ENCODE peak calls at places on chromosomes 2 and 18, in nine cellular contexts. T is neural crest cell; H is left lung; V is activated CD8-positive, alpha-beta memory T cell treated with anti-CD3 and anti-CD28 coated beads for 48 hours; F is activated gamma-delta T cell treated with Interleukin-2 at 50 U/mL for 16 hours; U is stimulated activated CD8-positive, alpha-beta memory T cell treated with anti-CD3 and anti-CD28 coated beads, Interleukin-4, amount 100 ng/mL, for 4 hours; Z is NCI-H1417; G is cerebellar cortex; E is iPS-NIHi11. Q is an unnamed sample.

GRCh38 chr2:197191177-197191947 is 119.2 kb downstream of the ANKRD44 start:
- DNase-seq in V (no peak), H (no peak), T (no peak), E (peak), F (no peak), Z (peak), U (no peak), G (peak), Q (no peak)

GRCh38 chr2:189641565-189641964 is 19.7 kb upstream of the ASNSD1 start:
- DNase-seq in H (no peak), G (no peak), F (no peak), U (no peak), E (no peak), Z (no peak), V (no peak), T (no peak), Q (no peak)

GRCh38 chr2:167133614-167134013 is 245.3 kb downstream of the XIRP2 start:
- DNase-seq in H (no peak), U (no peak), E (no peak), G (no peak), Z (no peak), V (no peak), F (no peak), T (no peak), Q (no peak)

GRCh38 chr2:95158891-95159619 is 593 bp downstream of the ZNF514 start:
- DNase-seq in V (peak), F (no peak), G (peak), H (peak), E (peak), U (no peak), Z (peak), T (peak), Q (peak)

GRCh38 chr18:68456985-68457384 is 257.9 kb downstream of the TMX3 start:
- DNase-seq in F (no peak), T (no peak), U (no peak), E (no peak), G (no peak), Z (no peak), H (no peak), V (no peak), Q (no peak)

GRCh38 chr2:200609027-200609614 is 23.3 kb downstream of the AOX1 start:
- DNase-seq in E (no peak), G (no peak), F (no peak), V (no peak), U (no peak), Z (no peak), T (no peak), H (no peak), Q (no peak)

GRCh38 chr2:42788882-42789281 is 3.5 kb downstream of the HAAO start:
- DNase-seq in U (no peak), H (no peak), V (no peak), Z (no peak), E (no peak), G (no peak), F (no peak), T (no peak), Q (no peak)

GRCh38 chr18:3660719-3661118 is 210.7 kb downstream of the TGIF1 start:
- DNase-seq in T (no peak), V (no peak), F (no peak), Z (no peak), G (no peak), U (no peak), H (no peak), E (no peak), Q (no peak)

GRCh38 chr18:44795241-44795640 is 114.6 kb downstream of the SETBP1 start:
- DNase-seq in G (no peak), E (no peak), F (no peak), Z (no peak), V (no peak), H (no peak), U (no peak), T (no peak), Q (no peak)

GRCh38 chr2:175964195-175964594 is 37.9 kb downstream of the LNPK start:
- DNase-seq in Z (no peak), E (peak), G (no peak), U (no peak), H (no peak), V (no peak), T (no peak), F (no peak), Q (no peak)

Q was measured in lower lobe of right lung.